ENCODE peak calls at places on chromosomes 7 and 10, in ten cellular contexts. F is ovary, Q is mammary epithelial cell, U is heart left ventricle, S is tibial artery, N is IMR-90, M is neural progenitor cell, D is GM23248, K is OCI-LY7, B is trophoblast cell. R is an unnamed sample.

GRCh38 chr10:1737222-1738061 is at the start of gene ADARB2:
- DNase-seq in F (no peak), D (peak; percentile 1), B (no peak), U (peak; percentile 40), Q (peak; percentile 2), S (no peak), N (no peak), M (peak; percentile 95), K (no peak), R (no peak)

GRCh38 chr7:33678675-33679335 is 226.5 kb upstream of the BMPER start:
- DNase-seq in N (no peak), B (no peak), U (no peak), Q (no peak), K (no peak), M (no peak), F (no peak), S (no peak), D (no peak), R (no peak)

GRCh38 chr10:86222336-86222650 is 144.3 kb downstream of the GRID1 start:
- DNase-seq in M (no peak), Q (no peak), B (no peak), U (no peak), S (no peak), D (no peak), N (no peak), K (no peak), F (no peak), R (no peak)

GRCh38 chr10:63227207-63227895 is 94.2 kb downstream of the NRBF2 start:
- DNase-seq in S (no peak), M (no peak), D (peak; percentile 32), F (no peak), B (no peak), Q (no peak), N (no peak), K (no peak), U (no peak), R (no peak)

GRCh38 chr7:121391686-121392085 is 4.4 kb downstream of the FAM3C start:
- DNase-seq in D (no peak), S (no peak), U (no peak), Q (no peak), K (no peak), M (no peak), F (no peak), B (no peak), N (no peak), R (no peak)

GRCh38 chr10:73998623-73999622 is 1.0 kb downstream of the VCL start:
- DNase-seq in M (peak; percentile 81), S (peak; percentile 79), U (peak; percentile 67), Q (peak; percentile 79), B (peak; percentile 40), F (peak; percentile 71), K (peak; percentile 52), N (peak; percentile 86), D (peak; percentile 89), R (peak; percentile 88)

GRCh38 chr7:105141068-105141467 is 127.1 kb downstream of the KMT2E start:
- DNase-seq in Q (no peak), S (no peak), M (peak; percentile 76), N (peak; percentile 54), D (peak; percentile 64), F (no peak), U (no peak), B (no peak), K (peak; percentile 23), R (no peak)

GRCh38 chr7:148367701-148368475 is 222.7 kb upstream of the C7orf33 start:
- DNase-seq in B (no peak), N (no peak), U (no peak), K (no peak), D (no peak), M (peak; percentile 32), F (no peak), S (no peak), Q (no peak), R (no peak)

GRCh38 chr7:27606270-27607209 is 56.1 kb downstream of the HIBADH start:
- DNase-seq in S (no peak), D (peak; percentile 76), F (no peak), U (no peak), M (no peak), N (peak; percentile 81), B (no peak), Q (peak; percentile 36), K (no peak), R (no peak)

GRCh38 chr7:102286237-102287081 is at the start of gene SH2B2:
- DNase-seq in F (peak; percentile 87), S (peak; percentile 82), U (peak; percentile 85), K (peak; percentile 77), B (peak; percentile 60), D (peak; percentile 79), Q (peak; percentile 32), N (peak; percentile 49), M (peak; percentile 87), R (peak; percentile 60)

GRCh38 chr7:42274052-42274451 is 37.0 kb upstream of the GLI3 start:
- DNase-seq in S (no peak), Q (peak; percentile 67), K (no peak), D (peak; percentile 64), B (peak; percentile 3), N (peak; percentile 79), F (no peak), U (no peak), M (no peak), R (no peak)

DNA sequence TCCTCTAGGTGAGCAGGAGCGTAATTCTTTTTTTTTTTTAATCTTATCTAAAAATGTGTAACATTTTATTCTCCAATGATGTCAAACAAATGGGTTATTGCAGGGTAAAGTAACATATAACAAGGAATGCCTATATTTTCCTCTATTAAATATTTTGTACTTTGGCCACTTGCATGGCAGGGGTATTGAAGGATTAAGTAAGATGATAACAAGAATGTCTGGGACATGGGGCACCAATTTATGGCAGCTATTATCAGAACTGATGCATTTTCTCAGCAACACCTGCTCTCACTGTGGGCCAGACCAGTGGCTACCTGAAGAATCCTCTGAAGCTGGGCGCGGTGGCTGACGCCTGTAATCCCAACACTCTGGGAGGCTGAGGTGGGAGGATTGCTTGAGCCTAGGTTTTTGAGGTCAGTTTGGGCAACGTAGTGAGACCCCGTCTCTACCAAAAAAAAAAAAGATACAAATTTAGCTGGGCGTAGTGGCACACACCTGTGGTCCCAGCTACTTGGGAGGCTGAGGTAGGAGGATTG is 24.0 kb upstream of the SNX10 start:
- DNase-seq in M (no peak), B (no peak), S (no peak), U (no peak), Q (no peak), D (no peak), K (no peak), N (no peak), F (no peak), R (no peak)
- H3K27ac ChIP-seq in M (no peak overlapping the region), B (no peak overlapping the region), S (no peak overlapping the region), U (no peak overlapping the region), Q (no peak overlapping the region), D (no peak overlapping the region), K (no peak overlapping the region), N (no peak overlapping the region), F (no peak overlapping the region), R (no peak overlapping the region)

DNA sequence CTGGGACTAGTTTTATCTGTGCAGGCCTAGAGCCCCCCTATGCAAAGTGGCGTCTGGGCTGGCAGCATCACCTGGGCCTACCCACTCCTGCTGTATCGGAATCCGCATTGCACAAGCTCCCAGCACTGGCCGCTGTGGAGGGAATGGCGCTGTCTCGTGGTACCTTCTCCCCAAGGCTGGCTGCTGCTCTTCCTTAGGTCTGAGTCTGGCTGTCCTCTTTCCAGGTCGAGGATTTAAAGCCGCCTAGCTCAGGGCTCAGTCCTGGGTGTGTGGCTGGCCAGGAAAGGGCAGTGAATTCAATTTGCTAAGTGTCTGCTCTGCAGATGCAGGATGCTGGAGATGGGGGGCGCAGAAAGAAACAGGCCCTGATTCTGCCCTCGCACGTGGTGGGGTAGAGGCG is 44.7 kb downstream of the MGMT start:
- DNase-seq in K (no peak), U (no peak), S (no peak), Q (no peak), M (no peak), B (no peak), N (no peak), F (no peak), D (no peak), R (no peak)
- H3K9me3 ChIP-seq in K (peaks cover 5% of the 10 kb centered on the region), U (peaks cover 5% of the 10 kb centered on the region), S (no peaks in the 10 kb centered on the region), Q (peaks cover 2% of the 10 kb centered on the region), M (no peaks in the 10 kb centered on the region), B (peaks cover 8% of the 10 kb centered on the region), N (peaks cover 5% of the 10 kb centered on the region), F (no peaks in the 10 kb centered on the region), D (no peaks in the 10 kb centered on the region), R (no peaks in the 10 kb centered on the region)

GRCh38 chr7:131466735-131467365 is 89.6 kb downstream of the PODXL start:
- DNase-seq in D (no peak), S (no peak), N (no peak), M (no peak), U (no peak), B (no peak), K (no peak), Q (no peak), F (no peak), R (no peak)
- H3K36me3 ChIP-seq in D (peaks cover 72% of the 10 kb centered on the region), S (peaks cover 49% of the 10 kb centered on the region), N (peaks cover 32% of the 10 kb centered on the region), M (peaks cover 15% of the 10 kb centered on the region), U (peaks cover 88% of the 10 kb centered on the region), B (peaks cover 4% of the 10 kb centered on the region), K (peaks cover 35% of the 10 kb centered on the region), Q (peaks cover 11% of the 10 kb centered on the region), F (no peaks in the 10 kb centered on the region), R (peaks cover 42% of the 10 kb centered on the region)

GRCh38 chr10:79387974-79388850 is 40.9 kb downstream of the PPIF start:
- DNase-seq in K (no peak), B (no peak), D (no peak), S (no peak), F (no peak), Q (no peak), N (no peak), M (no peak), U (peak; percentile 18), R (no peak)

GRCh38 chr10:79385392-79385795 is 38.1 kb downstream of the PPIF start:
- DNase-seq in N (no peak), M (no peak), K (no peak), S (no peak), B (no peak), U (peak; percentile 20), Q (no peak), F (no peak), D (no peak), R (no peak)

GRCh38 chr10:79386637-79387465 is 39.6 kb downstream of the PPIF start:
- DNase-seq in F (no peak), U (peak; percentile 24), S (peak; percentile 18), K (no peak), N (no peak), Q (no peak), D (no peak), B (no peak), M (no peak), R (no peak)

GRCh38 chr10:79385804-79386531 is 38.7 kb downstream of the PPIF start:
- DNase-seq in D (no peak), N (no peak), Q (no peak), S (no peak), F (peak; percentile 25), U (peak; percentile 15), K (no peak), B (no peak), M (peak; percentile 49), R (no peak)

DNA sequence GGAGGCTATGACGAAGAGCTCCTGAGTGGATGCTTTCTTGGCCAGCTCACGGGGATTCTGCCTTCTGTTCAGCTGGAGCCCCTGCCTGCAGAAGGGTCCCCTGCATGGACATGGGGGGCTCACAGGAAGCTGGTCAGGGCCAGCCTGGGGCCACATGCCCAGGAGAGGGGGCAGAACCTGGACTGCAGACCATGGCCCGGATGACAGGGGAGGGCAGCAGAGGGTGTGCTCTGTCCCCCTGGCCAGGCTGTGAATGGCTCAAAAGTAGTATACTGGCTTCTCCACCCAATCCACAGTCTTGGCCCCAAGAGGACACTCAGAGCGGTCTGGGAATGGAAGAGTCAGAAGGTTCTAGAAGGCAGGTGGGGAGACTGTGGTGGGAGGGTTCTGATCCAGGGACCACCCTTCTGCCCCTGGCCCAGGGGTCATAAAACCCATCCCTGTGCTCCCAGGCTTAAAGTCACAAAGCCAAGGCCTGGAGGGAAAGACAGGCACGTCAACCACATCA is 40.3 kb downstream of the PPIF start:
- DNase-seq in N (no peak), F (no peak), K (no peak), M (no peak), B (no peak), S (no peak), Q (no peak), U (no peak), D (no peak), R (no peak)
- H3K27ac ChIP-seq in N (no peak overlapping the region), F (no peak overlapping the region), K (no peak overlapping the region), M (no peak overlapping the region), B (no peak overlapping the region), S (no peak overlapping the region), Q (no peak overlapping the region), U (no peak overlapping the region), D (no peak overlapping the region), R (no peak overlapping the region)